ENCODE peak calls at places on chromosomes 11 and 22, in nine cellular contexts. One of them, this sample, is unnamed.
A peak's percentile ranks its signal among the peaks of the same experiment; 100 is the strongest.

GRCh38 chr22:35842954-35843353 is 125.3 kb downstream of the APOL5 start:
- DNase-seq in breast epithelium: no peak
- DNase-seq in H1: no peak
- DNase-seq in AG10803: peak; percentile 53
- DNase-seq in Kasumi-1: peak; percentile 58
- DNase-seq in amniotic epithelial cell: no peak
- DNase-seq in stimulated activated CD8-positive, alpha-beta memory T cell treated with anti-CD3 and anti-CD28 coated beads, Interleukin-2, amount 100 ng/mL, for 48 hours: no peak
- DNase-seq in osteocyte: no peak
- DNase-seq in brain microvascular endothelial cell: peak; percentile 62
- DNase-seq in this sample: no peak

GRCh38 chr11:76419896-76420295 is 24.9 kb upstream of the EMSY start:
- DNase-seq in breast epithelium: no peak
- DNase-seq in H1: no peak
- DNase-seq in AG10803: no peak
- DNase-seq in Kasumi-1: peak; percentile 57
- DNase-seq in amniotic epithelial cell: no peak
- DNase-seq in stimulated activated CD8-positive, alpha-beta memory T cell treated with anti-CD3 and anti-CD28 coated beads, Interleukin-2, amount 100 ng/mL, for 48 hours: no peak
- DNase-seq in osteocyte: no peak
- DNase-seq in brain microvascular endothelial cell: no peak
- DNase-seq in this sample: no peak

GRCh38 chr11:13152736-13153541 is 124.7 kb upstream of the BMAL1 start:
- DNase-seq in breast epithelium: no peak
- DNase-seq in H1: no peak
- DNase-seq in AG10803: peak; percentile 35
- DNase-seq in Kasumi-1: peak; percentile 7
- DNase-seq in amniotic epithelial cell: peak; percentile 30
- DNase-seq in stimulated activated CD8-positive, alpha-beta memory T cell treated with anti-CD3 and anti-CD28 coated beads, Interleukin-2, amount 100 ng/mL, for 48 hours: no peak
- DNase-seq in osteocyte: no peak
- DNase-seq in brain microvascular endothelial cell: peak; percentile 12
- DNase-seq in this sample: peak; percentile 61

GRCh38 chr22:44975444-44976262 is 34.2 kb downstream of the PHF21B start:
- DNase-seq in breast epithelium: peak; percentile 87
- DNase-seq in H1: peak; percentile 64
- DNase-seq in AG10803: peak; percentile 69
- DNase-seq in Kasumi-1: peak; percentile 88
- DNase-seq in amniotic epithelial cell: peak; percentile 57
- DNase-seq in stimulated activated CD8-positive, alpha-beta memory T cell treated with anti-CD3 and anti-CD28 coated beads, Interleukin-2, amount 100 ng/mL, for 48 hours: peak; percentile 80
- DNase-seq in osteocyte: peak; percentile 95
- DNase-seq in brain microvascular endothelial cell: peak; percentile 59
- DNase-seq in this sample: peak; percentile 89

GRCh38 chr11:97963528-97964331 is 1057.0 kb upstream of the CNTN5 start:
- DNase-seq in breast epithelium: no peak
- DNase-seq in H1: no peak
- DNase-seq in AG10803: peak; percentile 12
- DNase-seq in Kasumi-1: peak; percentile 5
- DNase-seq in amniotic epithelial cell: peak; percentile 55
- DNase-seq in stimulated activated CD8-positive, alpha-beta memory T cell treated with anti-CD3 and anti-CD28 coated beads, Interleukin-2, amount 100 ng/mL, for 48 hours: no peak
- DNase-seq in osteocyte: no peak
- DNase-seq in brain microvascular endothelial cell: no peak
- DNase-seq in this sample: no peak

GRCh38 chr11:47869548-47870393 is 21.6 kb upstream of the NUP160 start:
- DNase-seq in breast epithelium: no peak
- DNase-seq in H1: no peak
- DNase-seq in AG10803: peak; percentile 30
- DNase-seq in Kasumi-1: no peak
- DNase-seq in amniotic epithelial cell: no peak
- DNase-seq in stimulated activated CD8-positive, alpha-beta memory T cell treated with anti-CD3 and anti-CD28 coated beads, Interleukin-2, amount 100 ng/mL, for 48 hours: no peak
- DNase-seq in osteocyte: no peak
- DNase-seq in brain microvascular endothelial cell: no peak
- DNase-seq in this sample: no peak

GRCh38 chr11:59615132-59615636 is 390 bp downstream of the OSBP start:
- DNase-seq in breast epithelium: peak; percentile 62
- DNase-seq in H1: peak; percentile 5
- DNase-seq in AG10803: no peak
- DNase-seq in Kasumi-1: peak; percentile 6
- DNase-seq in amniotic epithelial cell: no peak
- DNase-seq in stimulated activated CD8-positive, alpha-beta memory T cell treated with anti-CD3 and anti-CD28 coated beads, Interleukin-2, amount 100 ng/mL, for 48 hours: peak; percentile 38
- DNase-seq in osteocyte: no peak
- DNase-seq in brain microvascular endothelial cell: peak; percentile 1
- DNase-seq in this sample: peak; percentile 75

GRCh38 chr11:1703146-1703545 is 6.2 kb downstream of the KRTAP5-6 start:
- DNase-seq in breast epithelium: no peak
- DNase-seq in H1: no peak
- DNase-seq in AG10803: no peak
- DNase-seq in Kasumi-1: no peak
- DNase-seq in amniotic epithelial cell: no peak
- DNase-seq in stimulated activated CD8-positive, alpha-beta memory T cell treated with anti-CD3 and anti-CD28 coated beads, Interleukin-2, amount 100 ng/mL, for 48 hours: no peak
- DNase-seq in osteocyte: no peak
- DNase-seq in brain microvascular endothelial cell: no peak
- DNase-seq in this sample: no peak

GRCh38 chr11:93279911-93280347 is 50.6 kb upstream of the DEUP1 start:
- DNase-seq in breast epithelium: no peak
- DNase-seq in H1: no peak
- DNase-seq in AG10803: no peak
- DNase-seq in Kasumi-1: no peak
- DNase-seq in amniotic epithelial cell: no peak
- DNase-seq in stimulated activated CD8-positive, alpha-beta memory T cell treated with anti-CD3 and anti-CD28 coated beads, Interleukin-2, amount 100 ng/mL, for 48 hours: no peak
- DNase-seq in osteocyte: no peak
- DNase-seq in brain microvascular endothelial cell: no peak
- DNase-seq in this sample: no peak

GRCh38 chr11:117842131-117842941 is 17.8 kb upstream of the FXYD2 start:
- DNase-seq in breast epithelium: no peak
- DNase-seq in H1: no peak
- DNase-seq in AG10803: no peak
- DNase-seq in Kasumi-1: no peak
- DNase-seq in amniotic epithelial cell: no peak
- DNase-seq in stimulated activated CD8-positive, alpha-beta memory T cell treated with anti-CD3 and anti-CD28 coated beads, Interleukin-2, amount 100 ng/mL, for 48 hours: no peak
- DNase-seq in osteocyte: peak; percentile 76
- DNase-seq in brain microvascular endothelial cell: no peak
- DNase-seq in this sample: no peak

GRCh38 chr11:103274025-103274424 is 164.8 kb downstream of the DYNC2H1 start:
- DNase-seq in breast epithelium: no peak
- DNase-seq in H1: no peak
- DNase-seq in AG10803: no peak
- DNase-seq in Kasumi-1: no peak
- DNase-seq in amniotic epithelial cell: no peak
- DNase-seq in stimulated activated CD8-positive, alpha-beta memory T cell treated with anti-CD3 and anti-CD28 coated beads, Interleukin-2, amount 100 ng/mL, for 48 hours: no peak
- DNase-seq in osteocyte: no peak
- DNase-seq in brain microvascular endothelial cell: no peak
- DNase-seq in this sample: no peak

GRCh38 chr22:23183107-23183698 is 2.9 kb downstream of the BCR start:
- DNase-seq in breast epithelium: no peak
- DNase-seq in H1: peak; percentile 39
- DNase-seq in AG10803: peak; percentile 66
- DNase-seq in Kasumi-1: peak; percentile 79
- DNase-seq in amniotic epithelial cell: peak; percentile 70
- DNase-seq in stimulated activated CD8-positive, alpha-beta memory T cell treated with anti-CD3 and anti-CD28 coated beads, Interleukin-2, amount 100 ng/mL, for 48 hours: no peak
- DNase-seq in osteocyte: no peak
- DNase-seq in brain microvascular endothelial cell: peak; percentile 43
- DNase-seq in this sample: peak; percentile 56

GRCh38 chr11:108609681-108610080 is 16.1 kb upstream of the EXPH5 start:
- DNase-seq in breast epithelium: no peak
- DNase-seq in H1: no peak
- DNase-seq in AG10803: peak; percentile 67
- DNase-seq in Kasumi-1: no peak
- DNase-seq in amniotic epithelial cell: peak; percentile 89
- DNase-seq in stimulated activated CD8-positive, alpha-beta memory T cell treated with anti-CD3 and anti-CD28 coated beads, Interleukin-2, amount 100 ng/mL, for 48 hours: no peak
- DNase-seq in osteocyte: no peak
- DNase-seq in brain microvascular endothelial cell: peak; percentile 74
- DNase-seq in this sample: no peak

GRCh38 chr11:32385998-32386397 is 49.3 kb downstream of the WT1 start:
- DNase-seq in breast epithelium: no peak
- DNase-seq in H1: peak; percentile 21
- DNase-seq in AG10803: peak; percentile 40
- DNase-seq in Kasumi-1: peak; percentile 49
- DNase-seq in amniotic epithelial cell: peak; percentile 85
- DNase-seq in stimulated activated CD8-positive, alpha-beta memory T cell treated with anti-CD3 and anti-CD28 coated beads, Interleukin-2, amount 100 ng/mL, for 48 hours: no peak
- DNase-seq in osteocyte: no peak
- DNase-seq in brain microvascular endothelial cell: peak; percentile 24
- DNase-seq in this sample: peak; percentile 49

GRCh38 chr11:130872102-130872501 is 44.2 kb downstream of the SNX19 start:
- DNase-seq in breast epithelium: no peak
- DNase-seq in H1: no peak
- DNase-seq in AG10803: no peak
- DNase-seq in Kasumi-1: no peak
- DNase-seq in amniotic epithelial cell: no peak
- DNase-seq in stimulated activated CD8-positive, alpha-beta memory T cell treated with anti-CD3 and anti-CD28 coated beads, Interleukin-2, amount 100 ng/mL, for 48 hours: no peak
- DNase-seq in osteocyte: no peak
- DNase-seq in brain microvascular endothelial cell: no peak
- DNase-seq in this sample: no peak

GRCh38 chr22:42066133-42066761 is 4.4 kb downstream of the NAGA start:
- DNase-seq in breast epithelium: no peak
- DNase-seq in H1: no peak
- DNase-seq in AG10803: no peak
- DNase-seq in Kasumi-1: no peak
- DNase-seq in amniotic epithelial cell: no peak
- DNase-seq in stimulated activated CD8-positive, alpha-beta memory T cell treated with anti-CD3 and anti-CD28 coated beads, Interleukin-2, amount 100 ng/mL, for 48 hours: no peak
- DNase-seq in osteocyte: peak; percentile 70
- DNase-seq in brain microvascular endothelial cell: no peak
- DNase-seq in this sample: no peak

GRCh38 chr11:72584293-72584921 is 89.8 kb downstream of the PDE2A start:
- DNase-seq in breast epithelium: no peak
- DNase-seq in H1: no peak
- DNase-seq in AG10803: peak; percentile 4
- DNase-seq in Kasumi-1: no peak
- DNase-seq in amniotic epithelial cell: no peak
- DNase-seq in stimulated activated CD8-positive, alpha-beta memory T cell treated with anti-CD3 and anti-CD28 coated beads, Interleukin-2, amount 100 ng/mL, for 48 hours: peak; percentile 28
- DNase-seq in osteocyte: no peak
- DNase-seq in brain microvascular endothelial cell: no peak
- DNase-seq in this sample: peak; percentile 47

GRCh38 chr11:109972181-109972715 is 120.9 kb upstream of the ZC3H12C start:
- DNase-seq in breast epithelium: no peak
- DNase-seq in H1: no peak
- DNase-seq in AG10803: no peak
- DNase-seq in Kasumi-1: peak; percentile 28
- DNase-seq in amniotic epithelial cell: no peak
- DNase-seq in stimulated activated CD8-positive, alpha-beta memory T cell treated with anti-CD3 and anti-CD28 coated beads, Interleukin-2, amount 100 ng/mL, for 48 hours: no peak
- DNase-seq in osteocyte: no peak
- DNase-seq in brain microvascular endothelial cell: peak; percentile 16
- DNase-seq in this sample: no peak